ENCODE peak calls at places on chromosomes 7 and 10, in ten cellular contexts. X, Z, F, S, Q, U, H, N, G and W are unnamed samples.
A peak's percentile ranks its signal among the peaks of the same experiment; 100 is the strongest.

GRCh38 chr7:158477866-158478265 is 109.8 kb downstream of the PTPRN2 start:
- DNase-seq in Q (no peak), U (no peak), X (no peak), S (no peak), F (no peak), H (no peak), Z (no peak), N (no peak), G (no peak), W (no peak)

GRCh38 chr10:119301397-119301796 is 94.0 kb downstream of the GRK5 start:
- DNase-seq in U (no peak), F (no peak), Q (no peak), X (peak; percentile 53), Z (no peak), N (peak; percentile 17), H (no peak), G (no peak), S (no peak), W (no peak)

GRCh38 chr10:112934193-112934592 is 15.9 kb upstream of the TCF7L2 start:
- DNase-seq in F (no peak), H (no peak), U (no peak), Q (no peak), X (no peak), N (no peak), G (no peak), S (no peak), Z (no peak), W (no peak)

GRCh38 chr7:92432299-92432946 is 14.9 kb upstream of the GATAD1 start:
- DNase-seq in X (no peak), Z (no peak), H (no peak), S (no peak), F (no peak), Q (no peak), N (no peak), G (no peak), U (no peak), W (no peak)

GRCh38 chr7:128805225-128805624 is 13.5 kb downstream of the CCDC136 start:
- DNase-seq in X (no peak), H (no peak), N (no peak), U (no peak), Q (no peak), F (no peak), G (no peak), S (no peak), Z (no peak), W (no peak)

GRCh38 chr10:113895018-113895417 is 40.6 kb downstream of the NHLRC2 start:
- DNase-seq in Q (peak; percentile 7), F (no peak), U (no peak), H (no peak), N (no peak), G (no peak), Z (no peak), S (no peak), X (no peak), W (peak; percentile 61)

GRCh38 chr10:35433851-35434426 is 97.6 kb downstream of the CCNY start:
- DNase-seq in H (no peak), G (no peak), X (no peak), Q (peak; percentile 71), U (no peak), S (peak; percentile 83), N (no peak), Z (peak; percentile 41), F (no peak), W (peak; percentile 55)

GRCh38 chr7:128167316-128167691 is 73.8 kb upstream of the LEP start:
- DNase-seq in G (no peak), Q (peak; percentile 72), X (no peak), U (no peak), N (no peak), S (peak; percentile 67), F (no peak), H (peak; percentile 63), Z (no peak), W (peak; percentile 51)

GRCh38 chr10:24974978-24975377 is 22.6 kb upstream of the PRTFDC1 start:
- DNase-seq in Z (no peak), H (no peak), U (peak; percentile 77), S (peak; percentile 52), F (no peak), G (no peak), Q (peak; percentile 93), N (peak; percentile 56), X (no peak), W (peak; percentile 96)

GRCh38 chr7:464712-465461 is 54.8 kb downstream of the PDGFA start:
- DNase-seq in F (no peak), Z (no peak), Q (peak; percentile 68), S (no peak), H (no peak), U (peak; percentile 58), X (peak; percentile 56), N (peak; percentile 72), G (no peak), W (peak; percentile 85)

GRCh38 chr7:2670720-2671391 is 17.1 kb upstream of the AMZ1 start:
- DNase-seq in F (peak; percentile 69), Z (no peak), X (no peak), U (peak; percentile 83), S (peak; percentile 32), Q (peak; percentile 53), G (peak; percentile 83), N (peak; percentile 75), H (peak; percentile 68), W (peak; percentile 67)

GRCh38 chr7:68425377-68425776 is 1172.9 kb upstream of the AUTS2 start:
- DNase-seq in Z (no peak), N (no peak), F (no peak), H (no peak), Q (no peak), X (no peak), U (no peak), G (no peak), S (no peak), W (peak; percentile 6)
- TF ChIP-seq CTCF in Z (no peak), N (no peak), F (peak; percentile 60), H (no peak), Q (no peak), X (no peak), U (peak; percentile 4), G (no peak), S (no peak), W (peak; percentile 9)

DNA sequence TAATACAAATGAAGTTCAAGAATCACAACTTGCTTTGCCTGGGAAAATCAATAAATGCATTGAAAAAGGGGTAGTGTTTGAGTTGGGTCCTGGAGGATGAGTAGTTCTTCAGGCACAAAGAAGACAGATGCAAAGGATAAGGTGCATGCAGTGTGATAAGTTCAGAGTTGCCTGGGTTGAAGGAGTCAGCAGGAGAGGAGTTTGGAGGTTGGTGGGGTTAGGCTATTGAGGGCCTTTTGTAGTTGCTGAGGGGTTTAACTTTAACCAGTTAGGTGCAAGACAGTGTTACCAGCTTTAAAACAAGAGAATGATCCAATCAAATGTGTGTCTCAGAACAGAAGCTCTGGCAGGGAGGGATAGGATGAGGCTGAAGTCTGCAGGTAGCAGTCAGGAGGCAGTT is 44.3 kb upstream of the GLCCI1 start:
- DNase-seq in U (no peak), X (no peak), N (no peak), F (no peak), S (no peak), H (no peak), Z (no peak), G (no peak), Q (no peak), W (no peak)
- H3K4me3 ChIP-seq in U (no peak overlapping the region), X (no peak overlapping the region), N (no peak overlapping the region), F (no peak overlapping the region), S (no peak overlapping the region), H (no peak overlapping the region), Z (no peak overlapping the region), G (no peak overlapping the region), Q (no peak overlapping the region), W (no peak overlapping the region)

GRCh38 chr7:4663239-4663638 is 18.9 kb upstream of the FOXK1 start:
- DNase-seq in Z (no peak), S (no peak), H (no peak), X (no peak), U (no peak), Q (no peak), G (no peak), N (no peak), F (no peak), W (no peak)

GRCh38 chr7:4657640-4658417 is 24.3 kb upstream of the FOXK1 start:
- DNase-seq in Z (no peak), G (no peak), X (no peak), U (no peak), N (no peak), H (no peak), S (no peak), F (no peak), Q (no peak), W (no peak)

GRCh38 chr7:4661871-4662270 is 20.2 kb upstream of the FOXK1 start:
- DNase-seq in H (no peak), N (no peak), Z (no peak), Q (peak; percentile 68), G (no peak), U (no peak), F (no peak), S (peak; percentile 30), X (no peak), W (peak; percentile 60)

GRCh38 chr7:4655311-4655710 is 26.8 kb upstream of the FOXK1 start:
- DNase-seq in H (no peak), F (no peak), G (no peak), S (no peak), Z (peak; percentile 56), U (no peak), N (no peak), Q (no peak), X (no peak), W (no peak)

GRCh38 chr7:4659551-4660286 is 22.4 kb upstream of the FOXK1 start:
- DNase-seq in Q (no peak), G (no peak), N (no peak), H (no peak), Z (no peak), X (no peak), S (no peak), F (no peak), U (no peak), W (no peak)
- TF ChIP-seq CTCF in Q (no peak), G (peak; percentile 15), N (no peak), H (no peak), Z (peak; percentile 23), X (no peak), S (peak; percentile 38), F (no peak), U (no peak), W (peak; percentile 3)

GRCh38 chr10:26696786-26697162 is 727 bp upstream of the PDSS1 start:
- DNase-seq in X (no peak), S (no peak), G (no peak), Q (peak; percentile 68), H (no peak), F (no peak), U (no peak), Z (peak; percentile 26), N (no peak), W (peak; percentile 61)

GRCh38 chr10:26697922-26698608 is 564 bp downstream of the PDSS1 start:
- DNase-seq in U (no peak), G (no peak), X (no peak), H (no peak), F (no peak), Q (no peak), S (no peak), Z (no peak), N (no peak), W (no peak)

GRCh38 chr10:26697163-26697921 is at the start of gene PDSS1:
- DNase-seq in G (peak; percentile 90), Q (peak; percentile 64), X (peak; percentile 85), S (peak; percentile 33), Z (no peak), U (peak; percentile 86), N (peak; percentile 84), F (peak; percentile 81), H (peak; percentile 73), W (peak; percentile 63)

GRCh38 chr10:26699631-26700030 is 2.1 kb downstream of the PDSS1 start:
- DNase-seq in N (no peak), G (no peak), S (no peak), U (no peak), Q (no peak), F (no peak), Z (no peak), H (no peak), X (no peak), W (no peak)

GRCh38 chr10:26698909-26699308 is 1.4 kb downstream of the PDSS1 start:
- DNase-seq in S (no peak), H (no peak), Z (no peak), G (no peak), U (no peak), N (no peak), X (no peak), Q (no peak), F (no peak), W (no peak)
- H3K4me3 ChIP-seq in S (peak overlapping the region; percentile 87), H (no peak overlapping the region), Z (peak overlapping the region; percentile 95), G (no peak overlapping the region), U (peak overlapping the region; percentile 100), N (peak overlapping the region; percentile 71), X (no peak overlapping the region), Q (peak overlapping the region; percentile 78), F (no peak overlapping the region), W (peak overlapping the region; percentile 76)